ENCODE peak calls at places on chromosome 12, in four cellular contexts. A is IMR-90, I is WERI-Rb-1, W is cardiac muscle cell. R is an unnamed sample.

GRCh38 chr12:121797937-121798801 is 4.7 kb upstream of the RHOF start:
- DNase-seq in W (no peak), A (peak; percentile 50), I (peak; percentile 72), R (no peak)

GRCh38 chr12:114665411-114666181 is 18.4 kb downstream of the TBX3 start:
- DNase-seq in I (no peak), A (no peak), W (no peak), R (no peak)

GRCh38 chr12:10722502-10722904 is 620 bp downstream of the YBX3 start:
- DNase-seq in W (peak; percentile 57), I (peak; percentile 21), A (peak; percentile 65), R (peak; percentile 12)

GRCh38 chr12:130213249-130213648 is 51.0 kb downstream of the FZD10 start:
- DNase-seq in I (no peak), A (no peak), W (no peak), R (no peak)

GRCh38 chr12:23525450-23526072 is 423.9 kb downstream of the SOX5 start:
- DNase-seq in W (no peak), I (no peak), A (no peak), R (no peak)

GRCh38 chr12:93325855-93326254 is 51.9 kb upstream of the NUDT4 start:
- DNase-seq in I (no peak), A (peak; percentile 90), W (no peak), R (no peak)

GRCh38 chr12:101038289-101038871 is 171.7 kb downstream of the SLC5A8 start:
- DNase-seq in I (no peak), W (no peak), A (peak; percentile 19), R (no peak)

GRCh38 chr12:45268672-45269406 is 52.9 kb downstream of the ANO6 start:
- DNase-seq in W (peak; percentile 89), A (peak; percentile 82), I (peak; percentile 45), R (peak; percentile 92)

GRCh38 chr12:913919-914718 is 35.4 kb downstream of the RAD52 start:
- DNase-seq in I (no peak), W (no peak), A (peak; percentile 91), R (no peak)

GRCh38 chr12:26680724-26681455 is 152.1 kb downstream of the ITPR2 start:
- DNase-seq in A (peak; percentile 63), I (no peak), W (no peak), R (no peak)

GRCh38 chr12:64098709-64099354 is 123.3 kb downstream of the KICS2 start:
- DNase-seq in I (no peak), W (no peak), A (peak; percentile 84), R (no peak)

GRCh38 chr12:91111366-91112321 is at the start of gene LUM:
- DNase-seq in A (peak; percentile 69), I (no peak), W (peak; percentile 35), R (no peak)

GRCh38 chr12:12282761-12283160 is 15.9 kb upstream of the LRP6 start:
- DNase-seq in A (peak; percentile 85), I (no peak), W (no peak), R (no peak)

DNA sequence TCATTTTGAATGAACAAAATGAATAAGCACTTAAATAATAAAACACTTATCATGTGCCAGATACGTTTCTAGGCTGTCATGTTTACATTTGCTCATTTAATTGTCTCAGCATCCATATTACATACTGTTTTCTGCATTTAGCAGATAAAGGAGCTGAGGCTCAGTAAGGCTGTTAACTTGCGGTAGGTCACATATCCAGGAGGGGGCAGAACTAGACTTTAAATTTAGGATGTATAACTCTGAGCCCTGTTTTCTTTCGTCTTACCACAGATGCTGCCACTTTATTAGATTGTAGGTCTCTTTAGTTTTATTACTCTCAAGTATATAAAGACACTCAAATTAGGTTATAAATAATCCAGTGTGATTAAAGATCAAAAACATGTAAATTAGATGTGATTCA is 17.7 kb downstream of the IRAK4 start:
- DNase-seq in W (peak; percentile 53), A (peak; percentile 45), I (peak; percentile 20), R (no peak)
- TF ChIP-seq CTCF in W (peak; percentile 35), A (peak; percentile 46), I (peak; percentile 35), R (no peak)

GRCh38 chr12:30824311-30824710 is 69.6 kb upstream of the CAPRIN2 start:
- DNase-seq in I (no peak), W (no peak), A (no peak), R (no peak)

GRCh38 chr12:30825341-30825740 is 70.6 kb upstream of the CAPRIN2 start:
- DNase-seq in I (no peak), A (no peak), W (no peak), R (no peak)

GRCh38 chr12:30822385-30823139 is 67.8 kb upstream of the CAPRIN2 start:
- DNase-seq in W (peak; percentile 71), A (peak; percentile 10), I (no peak), R (no peak)

GRCh38 chr12:30823764-30824163 is 69.0 kb upstream of the CAPRIN2 start:
- DNase-seq in A (no peak), W (no peak), I (no peak), R (no peak)

GRCh38 chr12:30823140-30823669 is 68.5 kb upstream of the CAPRIN2 start:
- DNase-seq in I (no peak), A (no peak), W (peak; percentile 9), R (no peak)
- TF ChIP-seq CTCF in I (no peak), A (no peak), W (peak; percentile 52), R (no peak)

GRCh38 chr12:113238309-113238708 is 17.0 kb downstream of the TPCN1 start:
- DNase-seq in W (no peak), I (no peak), A (no peak), R (no peak)

GRCh38 chr12:113234483-113234882 is 13.2 kb downstream of the TPCN1 start:
- DNase-seq in I (no peak), W (no peak), A (no peak), R (no peak)

GRCh38 chr12:113235976-113236375 is 14.7 kb downstream of the TPCN1 start:
- DNase-seq in W (no peak), I (no peak), A (no peak), R (no peak)

GRCh38 chr12:113237748-113238147 is 16.5 kb downstream of the TPCN1 start:
- DNase-seq in I (no peak), A (no peak), W (no peak), R (no peak)

DNA sequence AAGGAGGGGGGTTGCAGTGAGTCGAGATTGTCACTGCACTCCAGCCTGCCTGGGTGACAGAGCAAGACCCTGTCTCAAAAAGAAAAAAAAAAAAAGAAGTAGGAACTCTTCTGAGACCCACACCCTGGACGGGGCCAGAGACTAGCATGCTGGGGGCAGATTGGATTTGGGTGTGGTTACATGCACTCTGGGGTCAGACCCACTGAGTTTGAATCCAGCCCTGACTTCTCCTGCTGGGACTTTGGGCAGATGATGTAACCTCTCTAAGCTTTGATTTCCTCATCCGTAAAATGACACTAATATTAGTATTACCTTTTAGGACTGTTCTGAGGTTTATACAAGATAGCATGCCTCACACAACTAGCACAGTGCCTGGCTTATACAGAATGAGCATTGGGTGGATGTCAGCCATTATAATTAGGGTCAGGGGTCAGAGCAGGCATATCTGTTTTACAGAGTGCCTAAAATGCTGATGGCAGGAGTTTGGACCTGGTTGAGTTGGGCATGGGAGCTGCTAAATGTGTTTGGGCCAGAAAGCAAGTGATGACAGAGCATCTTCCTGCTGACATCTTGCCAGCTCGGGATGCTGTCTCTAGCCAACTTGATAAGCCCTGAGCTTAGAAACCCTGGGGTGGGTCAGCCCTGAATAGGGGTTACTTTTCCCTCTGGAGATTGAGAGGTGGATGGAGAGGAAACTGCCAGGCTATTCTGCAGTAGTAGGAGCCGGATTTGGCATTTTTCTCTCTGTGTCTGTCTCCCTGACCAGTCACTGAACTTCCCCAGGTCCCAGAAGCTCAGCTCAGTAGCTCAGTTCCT is 15.5 kb downstream of the TPCN1 start:
- DNase-seq in A (no peak), W (no peak), I (no peak), R (no peak)
- TF ChIP-seq CTCF in A (no peak), W (no peak), I (no peak), R (no peak)

GRCh38 chr12:46384451-46385301 is 12.1 kb upstream of the SLC38A2 start:
- DNase-seq in W (no peak), I (no peak), A (no peak), R (no peak)

GRCh38 chr12:46385439-46385838 is 12.9 kb upstream of the SLC38A2 start:
- DNase-seq in I (no peak), A (no peak), W (no peak), R (no peak)

GRCh38 chr12:46382974-46383653 is 10.5 kb upstream of the SLC38A2 start:
- DNase-seq in W (peak; percentile 97), A (peak; percentile 97), I (peak; percentile 97), R (peak; percentile 86)

GRCh38 chr12:46382425-46382973 is 9.9 kb upstream of the SLC38A2 start:
- DNase-seq in I (no peak), A (no peak), W (no peak), R (no peak)

DNA sequence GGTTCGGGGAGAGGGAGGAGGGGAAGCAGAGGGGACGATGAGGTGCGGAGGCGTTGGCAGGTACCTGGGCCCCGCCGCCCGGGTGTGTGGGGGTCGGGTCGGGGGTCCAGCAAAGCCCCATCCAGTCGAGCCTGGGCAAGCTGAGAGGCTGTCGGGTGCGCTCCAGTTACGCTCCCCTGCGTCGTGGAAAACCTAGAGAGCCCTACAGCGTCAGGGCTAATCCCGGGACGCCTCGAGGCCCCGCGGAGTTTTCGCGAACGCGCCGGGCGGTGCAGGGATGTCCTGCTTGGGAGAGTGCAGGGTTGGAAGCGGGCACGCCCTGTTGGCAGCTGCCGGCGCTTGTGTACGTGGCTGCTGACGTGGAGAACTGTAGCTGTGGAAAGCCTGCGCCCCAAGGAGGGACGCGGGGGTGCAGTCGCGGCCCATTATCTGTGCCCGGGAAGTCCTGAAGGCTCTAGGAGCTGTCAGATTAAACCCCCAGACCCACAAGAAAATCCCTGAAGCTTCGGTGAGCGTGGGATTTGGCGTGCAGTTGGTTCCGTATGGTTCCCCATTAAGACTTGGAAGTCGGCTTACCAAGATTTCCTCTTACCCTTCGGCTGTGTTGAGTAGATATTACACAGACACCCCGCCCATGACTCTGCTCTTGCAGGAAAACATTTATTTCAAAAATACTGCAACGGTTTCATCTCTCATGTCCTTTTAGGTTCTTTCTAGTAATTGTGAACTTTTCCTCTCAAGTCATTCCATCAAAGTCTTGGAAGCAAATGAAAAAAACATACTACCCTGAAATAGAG is 11.3 kb upstream of the SLC38A2 start:
- DNase-seq in A (peak; percentile 97), W (peak; percentile 78), I (peak; percentile 71), R (peak; percentile 82)
- TF ChIP-seq CTCF in A (peak; percentile 24), W (no peak), I (no peak), R (no peak)

R was measured in thoracic aorta.